ENCODE peak calls at places on chromosomes 13 and 19, in four cellular contexts. One of them, this sample, is unnamed. For H3K9me2, the result is how much of the 10 kb centered on the place peaks cover.

GRCh38 chr13:82323101-82323500 is 1559.2 kb downstream of the SLITRK1 start:
- DNase-seq in PC-3: peak
- DNase-seq in hepatocyte: no peak
- DNase-seq in HCT116: no peak
- DNase-seq in this sample: no peak

GRCh38 chr19:5149508-5149907 is 180.6 kb downstream of the KDM4B start:
- DNase-seq in PC-3: no peak
- DNase-seq in hepatocyte: no peak
- DNase-seq in HCT116: no peak
- DNase-seq in this sample: no peak

GRCh38 chr13:26950546-26950945 is 190.0 kb upstream of the GPR12 start:
- DNase-seq in PC-3: no peak
- DNase-seq in hepatocyte: no peak
- DNase-seq in HCT116: no peak
- DNase-seq in this sample: no peak

GRCh38 chr13:107205318-107206112 is 637.6 kb upstream of the ARGLU1 start:
- DNase-seq in PC-3: peak
- DNase-seq in hepatocyte: peak
- DNase-seq in HCT116: no peak
- DNase-seq in this sample: peak

GRCh38 chr13:29937836-29938235 is 87.4 kb upstream of the UBL3 start:
- DNase-seq in PC-3: no peak
- DNase-seq in hepatocyte: no peak
- DNase-seq in HCT116: no peak
- DNase-seq in this sample: peak

GRCh38 chr13:50664961-50665360 is 178.5 kb downstream of the DLEU7 start:
- DNase-seq in PC-3: no peak
- DNase-seq in hepatocyte: no peak
- DNase-seq in HCT116: no peak
- DNase-seq in this sample: no peak

GRCh38 chr19:51573331-51573730 is 2.2 kb downstream of the ZNF175 start:
- DNase-seq in PC-3: peak
- DNase-seq in hepatocyte: no peak
- DNase-seq in HCT116: no peak
- DNase-seq in this sample: peak

GRCh38 chr13:43880451-43880850 is 747 bp downstream of the LACC1 start:
- DNase-seq in PC-3: peak
- DNase-seq in hepatocyte: no peak
- DNase-seq in HCT116: no peak
- DNase-seq in this sample: peak

GRCh38 chr13:97506511-97506910 is 72.5 kb downstream of the RAP2A start:
- DNase-seq in PC-3: no peak
- DNase-seq in hepatocyte: peak
- DNase-seq in HCT116: no peak
- DNase-seq in this sample: peak

GRCh38 chr13:66926200-66926850 is 303.8 kb downstream of the PCDH9 start:
- DNase-seq in PC-3: no peak
- DNase-seq in hepatocyte: no peak
- DNase-seq in HCT116: no peak
- DNase-seq in this sample: no peak

GRCh38 chr13:30143671-30144400 is 163.5 kb downstream of the KATNAL1 start:
- DNase-seq in PC-3: no peak
- DNase-seq in hepatocyte: peak
- DNase-seq in HCT116: no peak
- DNase-seq in this sample: peak

GRCh38 chr13:102401305-102401704 is 543 bp downstream of the FGF14 start:
- DNase-seq in PC-3: no peak
- DNase-seq in hepatocyte: no peak
- DNase-seq in HCT116: no peak
- DNase-seq in this sample: peak

GRCh38 chr13:98144501-98145350 is 1.8 kb downstream of the FARP1 start:
- DNase-seq in PC-3: peak
- DNase-seq in hepatocyte: peak
- DNase-seq in HCT116: peak
- DNase-seq in this sample: peak

GRCh38 chr19:14582894-14583340 is at the start of gene CLEC17A:
- DNase-seq in PC-3: no peak
- DNase-seq in hepatocyte: no peak
- DNase-seq in HCT116: no peak
- DNase-seq in this sample: no peak

GRCh38 chr13:27600712-27601111 is 19.6 kb downstream of the LNX2 start:
- DNase-seq in PC-3: no peak
- DNase-seq in hepatocyte: no peak
- DNase-seq in HCT116: no peak
- DNase-seq in this sample: no peak

GRCh38 chr19:35869327-35870123 is 1.2 kb downstream of the APLP1 start:
- DNase-seq in PC-3: peak
- DNase-seq in hepatocyte: peak
- DNase-seq in HCT116: peak
- DNase-seq in this sample: peak

GRCh38 chr19:15671237-15671636 is 1.6 kb upstream of the CYP4F12 start:
- DNase-seq in PC-3: no peak
- DNase-seq in hepatocyte: no peak
- DNase-seq in HCT116: no peak
- DNase-seq in this sample: no peak
- H3K4me3 ChIP-seq in PC-3: no peak
- H3K4me3 ChIP-seq in hepatocyte: no peak
- H3K4me3 ChIP-seq in HCT116: no peak
- H3K4me3 ChIP-seq in this sample: no peak

GRCh38 chr19:31413353-31413752 is 64.1 kb upstream of the TSHZ3 start:
- DNase-seq in PC-3: no peak
- DNase-seq in hepatocyte: no peak
- DNase-seq in HCT116: no peak
- DNase-seq in this sample: no peak

GRCh38 chr19:31402931-31403330 is 53.7 kb upstream of the TSHZ3 start:
- DNase-seq in PC-3: no peak
- DNase-seq in hepatocyte: no peak
- DNase-seq in HCT116: no peak
- DNase-seq in this sample: peak

GRCh38 chr19:31406106-31406505 is 56.9 kb upstream of the TSHZ3 start:
- DNase-seq in PC-3: no peak
- DNase-seq in hepatocyte: no peak
- DNase-seq in HCT116: no peak
- DNase-seq in this sample: no peak

DNA sequence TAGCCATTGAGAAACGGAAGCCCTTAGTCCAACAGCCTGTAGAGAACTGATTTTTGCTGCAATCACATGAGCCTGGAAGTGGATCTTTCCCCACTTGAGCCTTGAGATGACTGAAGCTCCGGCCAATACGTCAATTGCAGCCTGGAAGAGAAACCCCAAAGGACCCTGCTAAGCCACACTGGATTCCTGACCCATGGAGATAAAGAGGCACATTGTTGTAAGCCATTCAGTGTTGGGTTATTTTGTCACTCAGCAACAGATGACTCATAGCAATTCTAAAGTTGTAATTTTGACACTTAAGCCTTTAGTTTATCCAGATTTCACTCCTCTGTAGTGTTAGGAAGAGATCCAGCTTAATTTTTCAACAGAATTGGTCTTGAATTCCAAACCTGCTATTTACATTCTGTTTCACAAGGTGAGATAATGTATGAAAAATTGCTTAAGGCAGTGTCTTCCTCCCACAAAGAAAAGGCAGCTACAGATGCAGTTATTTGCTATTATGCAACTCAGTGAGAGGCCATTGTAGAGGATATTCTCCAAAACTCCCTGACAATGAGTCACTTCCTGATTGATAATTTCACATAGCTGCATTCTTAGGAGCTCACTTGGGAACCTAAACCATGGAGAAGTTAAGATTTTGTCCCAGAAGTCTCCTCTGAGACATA is 59.4 kb upstream of the TSHZ3 start:
- DNase-seq in PC-3: peak
- DNase-seq in hepatocyte: peak
- DNase-seq in HCT116: no peak
- DNase-seq in this sample: peak
- H3K9me2 ChIP-seq in PC-3: under half
- H3K9me2 ChIP-seq in hepatocyte: under half
- H3K9me2 ChIP-seq in HCT116: under half
- H3K9me2 ChIP-seq in this sample: under half

DNA sequence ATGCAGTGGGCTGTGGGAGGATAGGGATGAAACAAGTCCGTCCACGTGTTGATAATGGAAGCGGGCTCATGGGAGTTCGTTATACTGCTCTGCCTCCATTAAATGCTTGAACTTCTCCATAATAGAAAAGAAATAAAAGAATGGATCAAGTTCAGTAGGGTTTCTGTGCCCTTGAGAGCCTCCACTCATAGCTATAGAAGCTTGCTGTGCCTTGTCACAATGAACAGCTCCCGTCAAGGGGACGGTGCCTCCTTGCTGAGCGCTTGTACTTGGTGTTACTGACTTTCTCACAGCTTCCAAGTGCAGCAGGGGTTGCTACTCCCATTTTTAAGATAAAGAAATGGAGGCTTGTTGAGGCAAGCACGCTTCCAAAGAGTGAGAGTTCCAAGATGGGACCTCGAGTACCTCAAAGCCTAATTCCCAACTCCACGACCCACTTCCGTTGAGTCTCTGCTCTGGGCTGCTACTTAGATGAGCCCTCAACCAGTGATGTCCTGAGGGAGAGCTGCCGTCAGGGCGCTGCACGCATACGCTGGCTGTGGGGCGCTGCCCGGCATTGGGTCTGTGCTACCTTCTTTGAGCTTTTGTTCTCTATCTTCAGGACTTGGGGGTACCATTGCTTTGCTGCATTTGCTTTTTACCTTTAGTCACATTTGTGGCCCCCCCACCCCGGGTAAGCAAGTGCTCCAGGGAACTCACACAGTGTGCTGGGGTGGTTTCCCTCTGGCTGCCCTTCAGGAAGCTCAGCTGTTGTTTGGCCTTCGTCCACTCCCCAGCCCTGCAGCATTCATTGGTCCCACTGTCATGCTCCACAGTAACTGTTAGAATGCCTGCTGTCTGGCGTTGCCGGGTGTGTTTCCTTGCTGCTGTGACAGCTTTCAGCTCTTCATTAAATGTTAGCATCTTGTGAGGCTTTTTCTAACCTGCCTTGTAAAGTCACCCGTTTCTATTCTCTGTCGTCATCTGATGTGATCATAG is 9.5 kb downstream of the SNRNP70 start:
- DNase-seq in PC-3: no peak
- DNase-seq in hepatocyte: no peak
- DNase-seq in HCT116: no peak
- DNase-seq in this sample: peak
- H3K4me2 ChIP-seq in PC-3: no peak
- H3K4me2 ChIP-seq in hepatocyte: no peak
- H3K4me2 ChIP-seq in HCT116: no peak
- H3K4me2 ChIP-seq in this sample: no peak

DNA sequence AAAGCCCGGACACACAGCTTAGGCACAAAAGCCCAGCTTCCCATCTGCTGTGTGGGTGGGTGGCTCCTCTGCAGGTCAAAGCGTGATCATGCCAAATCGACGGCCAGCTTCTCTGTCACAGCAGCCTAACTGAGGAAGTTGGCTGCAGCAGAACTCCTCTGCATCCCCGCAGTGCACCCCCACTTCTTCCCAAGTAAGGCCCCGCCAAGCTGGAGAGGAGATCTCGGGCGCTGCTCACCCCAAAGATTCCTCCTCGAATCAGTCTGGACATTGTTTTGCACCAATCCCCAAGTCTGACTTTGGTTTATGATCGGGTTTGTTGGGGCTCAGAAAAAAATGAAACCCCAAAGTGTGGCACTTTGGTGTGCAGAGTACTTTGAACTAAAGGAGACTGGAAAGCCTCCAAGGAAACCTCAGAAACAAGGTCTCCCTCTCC is 19.7 kb upstream of the CPB2 start:
- DNase-seq in PC-3: no peak
- DNase-seq in hepatocyte: no peak
- DNase-seq in HCT116: no peak
- DNase-seq in this sample: no peak
- H3K4me3 ChIP-seq in PC-3: no peak
- H3K4me3 ChIP-seq in hepatocyte: no peak
- H3K4me3 ChIP-seq in HCT116: no peak
- H3K4me3 ChIP-seq in this sample: no peak

GRCh38 chr13:35879111-35879510 is 252.1 kb downstream of the DCLK1 start:
- DNase-seq in PC-3: no peak
- DNase-seq in hepatocyte: no peak
- DNase-seq in HCT116: no peak
- DNase-seq in this sample: no peak
- H3K9me2 ChIP-seq in PC-3: under half
- H3K9me2 ChIP-seq in hepatocyte: under half
- H3K9me2 ChIP-seq in HCT116: under half
- H3K9me2 ChIP-seq in this sample: under half

DNA sequence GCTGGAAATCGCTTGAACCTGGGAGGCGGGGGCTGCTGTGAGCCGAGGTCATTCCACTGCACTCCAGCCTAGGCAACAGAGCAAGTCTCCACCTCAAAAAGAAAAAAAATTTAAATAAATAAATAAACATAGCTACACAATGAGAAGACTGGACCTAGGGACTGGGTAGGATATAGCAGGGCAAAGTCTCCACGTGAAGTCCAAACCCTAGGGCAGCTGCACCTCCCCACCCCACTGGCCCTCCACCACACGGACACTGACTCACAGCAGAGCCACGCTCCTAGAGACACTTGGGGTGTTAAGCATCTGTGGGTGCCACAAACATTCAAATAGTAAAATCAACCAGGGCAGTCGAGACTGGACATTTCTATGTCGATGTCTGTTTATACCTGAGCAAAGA is 7.1 kb downstream of the LATS2 start:
- DNase-seq in PC-3: no peak
- DNase-seq in hepatocyte: no peak
- DNase-seq in HCT116: no peak
- DNase-seq in this sample: no peak
- H3K4me2 ChIP-seq in PC-3: no peak
- H3K4me2 ChIP-seq in hepatocyte: no peak
- H3K4me2 ChIP-seq in HCT116: no peak
- H3K4me2 ChIP-seq in this sample: peak

DNA sequence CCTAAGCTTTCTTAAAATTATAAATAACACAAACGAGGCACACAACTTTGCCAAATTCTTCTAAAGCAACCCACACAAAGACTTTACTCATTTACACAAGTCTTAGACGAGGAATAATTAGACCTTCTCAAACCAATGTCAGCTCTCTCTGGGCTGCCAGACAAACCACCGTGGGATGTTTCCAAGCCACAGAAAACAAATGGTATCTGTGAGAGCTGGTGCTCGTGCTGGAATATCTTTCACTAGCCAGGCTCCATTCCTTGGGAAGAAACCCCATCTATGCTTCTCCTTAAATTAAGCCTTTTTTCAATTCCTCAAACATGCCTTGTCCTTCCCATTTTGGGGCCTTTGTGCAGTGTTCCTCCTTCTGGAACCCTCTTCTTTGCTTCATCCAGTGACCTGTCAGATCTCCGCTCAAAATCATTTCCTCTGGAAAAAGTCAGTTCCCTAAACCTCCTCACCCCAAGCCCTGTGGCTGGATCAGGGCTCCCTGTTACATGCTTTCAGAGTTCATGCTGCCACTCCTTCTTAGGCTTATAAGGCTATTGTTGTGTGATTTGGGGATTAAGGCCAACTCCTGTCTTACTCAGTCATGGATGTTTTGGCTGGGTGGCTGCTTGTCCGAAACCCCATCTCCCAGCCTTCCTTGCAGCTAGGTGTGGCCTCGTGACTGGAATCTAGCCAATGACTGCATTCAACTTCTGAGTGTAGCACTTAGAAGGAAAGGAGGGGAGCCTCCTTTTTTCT is 64.2 kb upstream of the GTF2F2 start:
- DNase-seq in PC-3: peak
- DNase-seq in hepatocyte: no peak
- DNase-seq in HCT116: peak
- DNase-seq in this sample: peak
- H3K4me3 ChIP-seq in PC-3: peak
- H3K4me3 ChIP-seq in hepatocyte: no peak
- H3K4me3 ChIP-seq in HCT116: peak
- H3K4me3 ChIP-seq in this sample: peak

This sample was measured in GM23248.